ENCODE peak calls at places on chromosomes 16 and 17, in six cellular contexts. One of them, this sample, is unnamed.
A peak's percentile ranks its signal among the peaks of the same experiment; 100 is the strongest.

GRCh38 chr17:81980752-81981239 is 3.4 kb downstream of the ASPSCR1 start:
- DNase-seq in astrocyte: no peak
- DNase-seq in neural progenitor cell: no peak
- DNase-seq in kidney: no peak
- DNase-seq in CD8-positive, alpha-beta memory T cell: no peak
- DNase-seq in left ventricle myocardium inferior: no peak
- DNase-seq in this sample: no peak

GRCh38 chr17:81556175-81556691 is 4.1 kb upstream of the FAAP100 start:
- DNase-seq in neural progenitor cell: no peak
- DNase-seq in CD8-positive, alpha-beta memory T cell: no peak
- DNase-seq in left ventricle myocardium inferior: no peak
- DNase-seq in kidney: peak; percentile 53
- DNase-seq in astrocyte: no peak
- DNase-seq in this sample: no peak

GRCh38 chr17:27531469-27531948 is 75.3 kb downstream of the KSR1 start:
- DNase-seq in astrocyte: no peak
- DNase-seq in neural progenitor cell: no peak
- DNase-seq in left ventricle myocardium inferior: no peak
- DNase-seq in kidney: no peak
- DNase-seq in CD8-positive, alpha-beta memory T cell: no peak
- DNase-seq in this sample: no peak

GRCh38 chr17:36645358-36645757 is 44.0 kb downstream of the MRM1 start:
- DNase-seq in astrocyte: no peak
- DNase-seq in neural progenitor cell: no peak
- DNase-seq in kidney: no peak
- DNase-seq in CD8-positive, alpha-beta memory T cell: no peak
- DNase-seq in left ventricle myocardium inferior: no peak
- DNase-seq in this sample: no peak

GRCh38 chr17:29807520-29808361 is 122.3 kb downstream of the SSH2 start:
- DNase-seq in astrocyte: peak; percentile 32
- DNase-seq in left ventricle myocardium inferior: peak; percentile 23
- DNase-seq in neural progenitor cell: peak; percentile 76
- DNase-seq in CD8-positive, alpha-beta memory T cell: peak; percentile 73
- DNase-seq in kidney: no peak
- DNase-seq in this sample: peak; percentile 76

GRCh38 chr16:56013962-56014552 is 138.9 kb upstream of the CES5A start:
- DNase-seq in left ventricle myocardium inferior: peak; percentile 44
- DNase-seq in kidney: no peak
- DNase-seq in astrocyte: no peak
- DNase-seq in CD8-positive, alpha-beta memory T cell: peak; percentile 54
- DNase-seq in neural progenitor cell: peak; percentile 89
- DNase-seq in this sample: peak; percentile 8

GRCh38 chr17:47604268-47604927 is 45.3 kb upstream of the KPNB1 start:
- DNase-seq in astrocyte: peak; percentile 49
- DNase-seq in left ventricle myocardium inferior: peak; percentile 29
- DNase-seq in CD8-positive, alpha-beta memory T cell: no peak
- DNase-seq in neural progenitor cell: no peak
- DNase-seq in kidney: no peak
- DNase-seq in this sample: no peak

GRCh38 chr17:49359990-49360795 is 1.9 kb downstream of the ZNF652 start:
- DNase-seq in astrocyte: no peak
- DNase-seq in CD8-positive, alpha-beta memory T cell: no peak
- DNase-seq in neural progenitor cell: peak; percentile 6
- DNase-seq in kidney: no peak
- DNase-seq in left ventricle myocardium inferior: no peak
- DNase-seq in this sample: no peak

GRCh38 chr16:88327566-88328312 is 55.0 kb upstream of the ZNF469 start:
- DNase-seq in astrocyte: no peak
- DNase-seq in kidney: peak; percentile 74
- DNase-seq in neural progenitor cell: no peak
- DNase-seq in CD8-positive, alpha-beta memory T cell: no peak
- DNase-seq in left ventricle myocardium inferior: no peak
- DNase-seq in this sample: no peak

GRCh38 chr16:376817-377418 is 4.9 kb downstream of the PGAP6 start:
- DNase-seq in neural progenitor cell: no peak
- DNase-seq in CD8-positive, alpha-beta memory T cell: no peak
- DNase-seq in astrocyte: no peak
- DNase-seq in left ventricle myocardium inferior: no peak
- DNase-seq in kidney: peak; percentile 75
- DNase-seq in this sample: no peak

GRCh38 chr16:3580271-3580670 is 3.1 kb upstream of the NLRC3 start:
- DNase-seq in CD8-positive, alpha-beta memory T cell: no peak
- DNase-seq in neural progenitor cell: no peak
- DNase-seq in kidney: no peak
- DNase-seq in astrocyte: no peak
- DNase-seq in left ventricle myocardium inferior: no peak
- DNase-seq in this sample: no peak

GRCh38 chr16:67326472-67327309 is at the start of the genes KCTD19 and LRRC36:
- DNase-seq in left ventricle myocardium inferior: peak; percentile 45
- DNase-seq in CD8-positive, alpha-beta memory T cell: peak; percentile 72
- DNase-seq in astrocyte: no peak
- DNase-seq in neural progenitor cell: peak; percentile 95
- DNase-seq in kidney: peak; percentile 83
- DNase-seq in this sample: peak; percentile 76

GRCh38 chr16:18805257-18805773 is 4.0 kb upstream of the ARL6IP1 start:
- DNase-seq in neural progenitor cell: no peak
- DNase-seq in left ventricle myocardium inferior: no peak
- DNase-seq in astrocyte: no peak
- DNase-seq in CD8-positive, alpha-beta memory T cell: no peak
- DNase-seq in kidney: no peak
- DNase-seq in this sample: no peak

GRCh38 chr16:18804540-18804939 is 3.2 kb upstream of the ARL6IP1 start:
- DNase-seq in kidney: no peak
- DNase-seq in left ventricle myocardium inferior: no peak
- DNase-seq in CD8-positive, alpha-beta memory T cell: no peak
- DNase-seq in neural progenitor cell: peak; percentile 47
- DNase-seq in astrocyte: no peak
- DNase-seq in this sample: no peak

GRCh38 chr16:18811925-18812324 is 10.6 kb upstream of the ARL6IP1 start:
- DNase-seq in CD8-positive, alpha-beta memory T cell: no peak
- DNase-seq in neural progenitor cell: no peak
- DNase-seq in astrocyte: no peak
- DNase-seq in left ventricle myocardium inferior: no peak
- DNase-seq in kidney: no peak
- DNase-seq in this sample: no peak

GRCh38 chr16:18803569-18804462 is 2.5 kb upstream of the ARL6IP1 start:
- DNase-seq in kidney: no peak
- DNase-seq in neural progenitor cell: no peak
- DNase-seq in astrocyte: peak; percentile 59
- DNase-seq in CD8-positive, alpha-beta memory T cell: no peak
- DNase-seq in left ventricle myocardium inferior: no peak
- DNase-seq in this sample: no peak

DNA sequence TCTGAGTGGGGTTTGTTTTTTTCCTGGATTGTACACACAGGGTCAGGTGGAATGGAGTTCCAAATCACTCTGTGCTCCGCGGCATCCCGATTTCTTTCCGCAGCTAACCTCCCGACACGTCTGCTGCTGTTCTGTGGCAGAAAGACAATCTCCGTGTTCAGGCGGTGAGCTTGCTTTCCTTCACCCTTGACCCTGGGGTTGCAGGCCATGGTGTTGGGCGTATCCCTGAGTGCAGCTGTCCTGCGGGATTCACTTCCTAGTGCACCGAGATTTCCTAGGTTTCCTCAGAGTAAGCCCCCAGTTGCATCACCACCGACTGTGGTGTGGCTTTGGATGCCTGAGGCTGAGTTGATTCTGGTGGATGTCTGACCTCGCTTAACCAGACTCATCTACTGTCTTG is 7.8 kb upstream of the ARL6IP1 start:
- DNase-seq in astrocyte: no peak
- DNase-seq in kidney: no peak
- DNase-seq in CD8-positive, alpha-beta memory T cell: no peak
- DNase-seq in neural progenitor cell: no peak
- DNase-seq in left ventricle myocardium inferior: no peak
- DNase-seq in this sample: no peak
- H3K36me3 ChIP-seq in astrocyte: peaks cover 37% of the 10 kb centered on the region
- H3K36me3 ChIP-seq in kidney: peaks cover 36% of the 10 kb centered on the region
- H3K36me3 ChIP-seq in CD8-positive, alpha-beta memory T cell: peaks cover 41% of the 10 kb centered on the region
- H3K36me3 ChIP-seq in neural progenitor cell: peaks cover 23% of the 10 kb centered on the region
- H3K36me3 ChIP-seq in left ventricle myocardium inferior: peaks cover 70% of the 10 kb centered on the region
- H3K36me3 ChIP-seq in this sample: peaks cover 8% of the 10 kb centered on the region

GRCh38 chr16:4883501-4883900 is 36.2 kb downstream of the UBN1 start:
- DNase-seq in CD8-positive, alpha-beta memory T cell: no peak
- DNase-seq in left ventricle myocardium inferior: no peak
- DNase-seq in astrocyte: no peak
- DNase-seq in kidney: no peak
- DNase-seq in neural progenitor cell: no peak
- DNase-seq in this sample: no peak

GRCh38 chr16:4888428-4889135 is 41.3 kb downstream of the UBN1 start:
- DNase-seq in left ventricle myocardium inferior: no peak
- DNase-seq in neural progenitor cell: no peak
- DNase-seq in astrocyte: no peak
- DNase-seq in kidney: no peak
- DNase-seq in CD8-positive, alpha-beta memory T cell: no peak
- DNase-seq in this sample: no peak

GRCh38 chr16:4884209-4884608 is 36.9 kb downstream of the UBN1 start:
- DNase-seq in astrocyte: no peak
- DNase-seq in CD8-positive, alpha-beta memory T cell: no peak
- DNase-seq in kidney: no peak
- DNase-seq in left ventricle myocardium inferior: no peak
- DNase-seq in neural progenitor cell: no peak
- DNase-seq in this sample: no peak

GRCh38 chr16:4884972-4885874 is 37.9 kb downstream of the UBN1 start:
- DNase-seq in neural progenitor cell: no peak
- DNase-seq in astrocyte: no peak
- DNase-seq in left ventricle myocardium inferior: no peak
- DNase-seq in kidney: no peak
- DNase-seq in CD8-positive, alpha-beta memory T cell: no peak
- DNase-seq in this sample: no peak

DNA sequence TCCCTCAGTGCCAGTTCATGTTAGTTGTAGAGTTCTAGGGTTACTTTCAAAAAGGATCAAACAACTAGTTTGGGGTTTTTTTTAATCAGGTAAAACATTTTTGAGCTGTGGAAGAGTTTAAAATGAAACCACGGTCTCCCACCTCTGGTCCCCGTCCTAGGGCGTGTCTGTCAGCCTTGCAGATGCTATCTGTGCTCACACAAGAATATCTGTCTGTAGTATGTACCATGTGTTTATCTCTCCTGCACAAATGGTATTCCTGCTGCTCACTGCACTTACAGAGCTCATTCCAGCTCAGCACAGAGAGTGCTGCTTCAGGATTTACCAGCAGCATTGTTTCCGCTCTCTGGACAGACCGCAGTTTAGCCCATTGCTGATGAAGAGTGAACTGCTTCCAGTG is 38.9 kb downstream of the UBN1 start:
- DNase-seq in kidney: no peak
- DNase-seq in neural progenitor cell: no peak
- DNase-seq in left ventricle myocardium inferior: no peak
- DNase-seq in CD8-positive, alpha-beta memory T cell: no peak
- DNase-seq in astrocyte: no peak
- DNase-seq in this sample: no peak
- H3K36me3 ChIP-seq in kidney: peaks cover 37% of the 10 kb centered on the region
- H3K36me3 ChIP-seq in neural progenitor cell: no peaks in the 10 kb centered on the region
- H3K36me3 ChIP-seq in left ventricle myocardium inferior: peaks cover 88% of the 10 kb centered on the region
- H3K36me3 ChIP-seq in CD8-positive, alpha-beta memory T cell: peaks cover 23% of the 10 kb centered on the region
- H3K36me3 ChIP-seq in astrocyte: peaks cover 14% of the 10 kb centered on the region
- H3K36me3 ChIP-seq in this sample: peaks cover 23% of the 10 kb centered on the region

GRCh38 chr17:45267436-45268055 is 5.7 kb upstream of the SPATA32 start:
- DNase-seq in left ventricle myocardium inferior: no peak
- DNase-seq in CD8-positive, alpha-beta memory T cell: no peak
- DNase-seq in neural progenitor cell: no peak
- DNase-seq in kidney: peak; percentile 68
- DNase-seq in astrocyte: no peak
- DNase-seq in this sample: no peak

GRCh38 chr17:45264430-45264829 is 2.5 kb upstream of the SPATA32 start:
- DNase-seq in CD8-positive, alpha-beta memory T cell: peak; percentile 43
- DNase-seq in astrocyte: no peak
- DNase-seq in left ventricle myocardium inferior: no peak
- DNase-seq in kidney: no peak
- DNase-seq in neural progenitor cell: no peak
- DNase-seq in this sample: no peak

GRCh38 chr17:45265823-45266222 is 3.9 kb upstream of the SPATA32 start:
- DNase-seq in left ventricle myocardium inferior: no peak
- DNase-seq in kidney: no peak
- DNase-seq in neural progenitor cell: no peak
- DNase-seq in astrocyte: peak; percentile 77
- DNase-seq in CD8-positive, alpha-beta memory T cell: no peak
- DNase-seq in this sample: no peak

GRCh38 chr17:45264988-45265387 is 3.1 kb upstream of the SPATA32 start:
- DNase-seq in kidney: peak; percentile 42
- DNase-seq in left ventricle myocardium inferior: no peak
- DNase-seq in neural progenitor cell: no peak
- DNase-seq in CD8-positive, alpha-beta memory T cell: peak; percentile 47
- DNase-seq in astrocyte: no peak
- DNase-seq in this sample: no peak

GRCh38 chr17:45266372-45266926 is 4.6 kb upstream of the SPATA32 start:
- DNase-seq in kidney: peak; percentile 59
- DNase-seq in neural progenitor cell: no peak
- DNase-seq in astrocyte: no peak
- DNase-seq in left ventricle myocardium inferior: no peak
- DNase-seq in CD8-positive, alpha-beta memory T cell: no peak
- DNase-seq in this sample: no peak
- H3K36me3 ChIP-seq in kidney: peaks cover 60% of the 10 kb centered on the region
- H3K36me3 ChIP-seq in neural progenitor cell: no peaks in the 10 kb centered on the region
- H3K36me3 ChIP-seq in astrocyte: peaks cover 45% of the 10 kb centered on the region
- H3K36me3 ChIP-seq in left ventricle myocardium inferior: peaks cover 81% of the 10 kb centered on the region
- H3K36me3 ChIP-seq in CD8-positive, alpha-beta memory T cell: peaks cover 54% of the 10 kb centered on the region
- H3K36me3 ChIP-seq in this sample: peaks cover 11% of the 10 kb centered on the region

DNA sequence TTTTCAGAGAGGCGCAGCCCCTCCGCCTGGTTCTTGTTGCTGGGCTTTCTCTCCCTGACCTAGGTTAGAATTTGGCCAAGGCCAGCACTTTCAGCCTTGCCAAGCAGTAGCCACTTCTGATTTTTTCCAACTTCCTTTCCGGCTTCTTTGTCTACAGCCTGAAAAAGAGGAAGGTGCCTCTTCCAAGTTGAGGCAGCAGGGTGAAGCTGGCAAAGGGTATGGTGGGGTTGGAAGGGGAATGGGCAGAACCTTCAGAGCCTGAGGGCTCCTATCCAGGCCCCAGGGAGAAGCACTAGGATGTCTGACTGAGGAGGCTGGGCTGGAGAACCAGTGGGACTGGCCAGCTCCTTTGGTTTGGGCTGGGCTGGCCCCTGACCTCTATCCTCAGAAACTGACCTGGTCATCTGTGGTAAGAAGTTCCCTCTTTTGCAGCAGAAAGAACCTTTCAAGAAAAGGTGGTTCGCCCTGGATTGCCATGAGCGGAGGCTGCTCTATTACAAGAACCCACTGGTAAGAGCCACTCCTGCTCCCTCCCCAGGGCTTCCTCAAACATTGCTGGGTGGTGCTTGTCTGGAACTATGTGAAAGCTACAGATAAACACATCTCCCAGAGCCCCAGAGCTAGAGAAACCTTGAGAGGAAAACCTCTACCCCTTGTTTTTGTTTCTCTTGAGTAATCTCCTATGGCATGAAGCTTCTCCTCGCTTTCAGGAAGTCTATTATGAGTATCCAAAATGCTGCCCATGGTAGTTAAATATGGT is 16.6 kb upstream of the RNF135 start:
- DNase-seq in left ventricle myocardium inferior: no peak
- DNase-seq in neural progenitor cell: no peak
- DNase-seq in CD8-positive, alpha-beta memory T cell: peak; percentile 24
- DNase-seq in kidney: peak; percentile 63
- DNase-seq in astrocyte: no peak
- DNase-seq in this sample: no peak
- H3K36me3 ChIP-seq in left ventricle myocardium inferior: no peaks in the 10 kb centered on the region
- H3K36me3 ChIP-seq in neural progenitor cell: no peaks in the 10 kb centered on the region
- H3K36me3 ChIP-seq in CD8-positive, alpha-beta memory T cell: no peaks in the 10 kb centered on the region
- H3K36me3 ChIP-seq in kidney: no peaks in the 10 kb centered on the region
- H3K36me3 ChIP-seq in astrocyte: no peaks in the 10 kb centered on the region
- H3K36me3 ChIP-seq in this sample: no peaks in the 10 kb centered on the region

This sample was measured in body of pancreas.